ENCODE peak calls at places on chromosomes 2 and 18, in ten cellular contexts. I, K, P, B, W, R, V, Q, J and C are unnamed samples.

GRCh38 chr18:58993260-58993659 is 128.6 kb downstream of the ZNF532 start:
- DNase-seq in I (peak; percentile 69), K (no peak), P (no peak), B (no peak), W (no peak), R (no peak), V (no peak), Q (no peak), J (peak; percentile 33), C (no peak)

GRCh38 chr2:226766352-226767055 is 33.1 kb downstream of the IRS1 start:
- DNase-seq in I (peak; percentile 20), K (no peak), P (no peak), B (no peak), W (no peak), R (no peak), V (no peak), Q (no peak), J (no peak), C (no peak)

GRCh38 chr2:142291964-142292363 is 161.1 kb upstream of the LRP1B start:
- DNase-seq in I (peak; percentile 22), K (no peak), P (no peak), B (no peak), W (no peak), R (no peak), V (no peak), Q (no peak), J (no peak), C (no peak)

GRCh38 chr2:53127061-53127650 is 640.4 kb upstream of the CHAC2 start:
- DNase-seq in I (no peak), K (no peak), P (peak; percentile 53), B (no peak), W (no peak), R (no peak), V (no peak), Q (no peak), J (no peak), C (no peak)

GRCh38 chr2:99867690-99868089 is 274.7 kb downstream of the AFF3 start:
- DNase-seq in I (peak; percentile 78), K (no peak), P (no peak), B (no peak), W (no peak), R (no peak), V (no peak), Q (peak; percentile 56), J (no peak), C (no peak)

GRCh38 chr2:2294183-2294675 is 36.8 kb downstream of the MYT1L start:
- DNase-seq in I (no peak), K (no peak), P (no peak), B (no peak), W (no peak), R (no peak), V (no peak), Q (no peak), J (no peak), C (no peak)

GRCh38 chr2:102520009-102520408 is 47.0 kb downstream of the SLC9A4 start:
- DNase-seq in I (no peak), K (no peak), P (peak; percentile 49), B (peak; percentile 47), W (no peak), R (no peak), V (no peak), Q (no peak), J (no peak), C (peak; percentile 31)

GRCh38 chr2:205198130-205198505 is 484.2 kb upstream of the NRP2 start:
- DNase-seq in I (peak; percentile 41), K (no peak), P (no peak), B (no peak), W (no peak), R (peak; percentile 25), V (no peak), Q (no peak), J (peak; percentile 61), C (no peak)

GRCh38 chr2:74391209-74391579 is 11.1 kb upstream of the DCTN1 start:
- DNase-seq in I (no peak), K (no peak), P (no peak), B (no peak), W (no peak), R (no peak), V (no peak), Q (no peak), J (no peak), C (no peak)

GRCh38 chr2:122758967-122759366 is 1003.5 kb downstream of the TSN start:
- DNase-seq in I (no peak), K (no peak), P (no peak), B (no peak), W (no peak), R (no peak), V (no peak), Q (no peak), J (no peak), C (no peak)

GRCh38 chr2:35973132-35973736 is 382.3 kb upstream of the CRIM1 start:
- DNase-seq in I (peak; percentile 31), K (no peak), P (peak; percentile 64), B (no peak), W (no peak), R (no peak), V (no peak), Q (no peak), J (no peak), C (no peak)

GRCh38 chr2:180077295-180077906 is 70.3 kb upstream of the CWC22 start:
- DNase-seq in I (no peak), K (no peak), P (no peak), B (no peak), W (no peak), R (no peak), V (no peak), Q (no peak), J (no peak), C (no peak)

GRCh38 chr2:46548103-46548486 is 68.7 kb downstream of the TMEM247 start:
- DNase-seq in I (no peak), K (no peak), P (peak; percentile 65), B (no peak), W (no peak), R (peak; percentile 36), V (no peak), Q (peak; percentile 90), J (peak; percentile 59), C (peak; percentile 45)

GRCh38 chr18:2547477-2548087 is 23.7 kb downstream of the METTL4 start:
- DNase-seq in I (peak; percentile 14), K (no peak), P (no peak), B (no peak), W (no peak), R (no peak), V (no peak), Q (no peak), J (no peak), C (no peak)

GRCh38 chr2:165401285-165401852 is 68.1 kb upstream of the CSRNP3 start:
- DNase-seq in I (peak; percentile 55), K (no peak), P (no peak), B (no peak), W (no peak), R (no peak), V (no peak), Q (no peak), J (peak; percentile 11), C (no peak)

GRCh38 chr18:8830067-8831060 is 125.0 kb downstream of the MTCL1 start:
- DNase-seq in I (no peak), K (no peak), P (no peak), B (no peak), W (no peak), R (no peak), V (no peak), Q (no peak), J (no peak), C (no peak)

DNA sequence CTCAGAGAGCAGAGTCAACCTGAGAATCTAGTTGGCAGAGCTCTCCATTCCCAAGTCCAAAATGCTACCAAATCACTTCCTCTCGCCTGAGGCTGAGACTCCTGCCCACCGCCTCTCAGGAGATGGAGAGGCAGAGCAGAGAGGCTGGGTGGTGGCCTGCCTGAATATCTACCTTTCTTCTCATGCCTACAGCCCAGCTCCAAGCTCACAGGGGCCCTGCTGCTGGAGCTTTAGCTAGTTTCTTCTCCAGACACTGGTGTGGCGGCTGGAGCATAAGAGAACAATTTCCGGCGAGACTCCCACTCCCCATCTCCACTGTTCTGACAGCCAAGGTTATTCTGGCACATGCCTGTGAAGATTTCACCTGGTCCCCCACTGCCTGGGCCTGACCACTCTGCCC is 8.1 kb upstream of the CYP26B1 start:
- DNase-seq in I (no peak), K (no peak), P (no peak), B (peak; percentile 16), W (no peak), R (no peak), V (no peak), Q (no peak), J (no peak), C (peak; percentile 14)
- H3K27me3 ChIP-seq in I (peaks cover 3% of the 10 kb centered on the region), K (no peaks in the 10 kb centered on the region), P (no peaks in the 10 kb centered on the region), B (peaks cover 83% of the 10 kb centered on the region), W (no peaks in the 10 kb centered on the region), R (no peaks in the 10 kb centered on the region), V (no peaks in the 10 kb centered on the region), Q (peaks cover 78% of the 10 kb centered on the region), J (peaks cover 13% of the 10 kb centered on the region), C (no peaks in the 10 kb centered on the region)

DNA sequence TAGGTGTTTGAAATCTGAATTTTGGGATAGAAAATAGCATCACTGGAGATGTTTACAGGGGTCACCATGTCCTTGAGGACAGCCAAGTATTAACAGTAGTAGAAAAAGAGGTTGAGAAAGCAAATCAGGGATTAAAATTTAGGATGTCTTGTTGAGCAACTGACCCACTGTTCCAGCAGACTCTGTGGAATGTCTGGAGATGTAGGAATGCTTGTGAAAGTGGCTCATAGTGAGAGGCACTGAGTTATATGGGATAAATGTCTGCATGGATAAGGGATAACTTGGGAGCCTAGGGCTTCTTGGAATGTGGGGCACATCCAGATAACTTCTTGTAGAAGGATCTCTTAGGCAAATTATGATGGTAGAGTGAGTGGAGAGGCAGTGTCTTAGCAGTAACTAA is 495.0 kb downstream of the TMX3 start:
- DNase-seq in I (no peak), K (no peak), P (no peak), B (no peak), W (no peak), R (no peak), V (no peak), Q (no peak), J (no peak), C (no peak)
- TF ChIP-seq CTCF in I (no peak), K (no peak), P (no peak), B (no peak), W (no peak), R (no peak), V (no peak), Q (no peak), J (no peak), C (no peak)

GRCh38 chr2:24824966-24825882 is 32.0 kb downstream of the CENPO start:
- DNase-seq in I (no peak), K (no peak), P (peak; percentile 63), B (peak; percentile 24), W (no peak), R (no peak), V (no peak), Q (peak; percentile 41), J (no peak), C (no peak)
- H3K36me3 ChIP-seq in I (no peaks in the 10 kb centered on the region), K (no peaks in the 10 kb centered on the region), P (no peaks in the 10 kb centered on the region), B (peaks cover under 1% of the 10 kb centered on the region), W (no peaks in the 10 kb centered on the region), R (no peaks in the 10 kb centered on the region), V (peaks cover 53% of the 10 kb centered on the region), Q (peaks cover 13% of the 10 kb centered on the region), J (peaks cover 21% of the 10 kb centered on the region), C (peaks cover 8% of the 10 kb centered on the region)

DNA sequence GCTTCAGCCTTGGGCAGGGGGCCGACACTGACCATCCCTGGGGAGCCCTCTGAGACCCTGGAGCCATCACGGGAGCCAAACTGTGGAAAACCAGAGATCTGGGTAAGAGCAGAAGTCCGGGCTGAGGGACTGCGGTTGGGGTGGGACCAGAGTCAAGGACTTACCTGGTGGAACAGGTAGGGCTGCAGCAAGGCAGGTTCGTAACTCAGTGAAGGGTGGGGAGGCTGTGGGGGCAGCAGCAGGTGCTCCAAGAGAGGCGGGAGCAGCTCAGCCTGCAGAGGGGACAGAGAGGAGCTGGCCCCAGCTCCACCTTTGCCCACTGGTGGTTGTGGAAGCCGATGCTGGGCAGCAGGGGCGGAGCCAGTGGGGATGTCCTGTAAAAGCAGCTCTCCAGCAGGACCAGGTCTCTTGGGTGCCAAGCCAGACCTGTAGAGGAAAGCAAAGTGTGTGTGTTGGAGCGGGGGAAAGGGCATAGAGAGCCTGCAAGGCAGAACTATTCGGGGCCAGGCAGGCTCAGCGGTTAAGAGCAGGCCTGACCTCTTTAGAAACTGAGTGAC is 6.7 kb downstream of the PTPRN start:
- DNase-seq in I (no peak), K (no peak), P (no peak), B (no peak), W (no peak), R (no peak), V (no peak), Q (peak; percentile 68), J (no peak), C (no peak)
- H3K27me3 ChIP-seq in I (peaks cover 30% of the 10 kb centered on the region), K (no peaks in the 10 kb centered on the region), P (no peaks in the 10 kb centered on the region), B (peaks cover 73% of the 10 kb centered on the region), W (no peaks in the 10 kb centered on the region), R (no peaks in the 10 kb centered on the region), V (no peaks in the 10 kb centered on the region), Q (peaks cover 77% of the 10 kb centered on the region), J (peaks cover 49% of the 10 kb centered on the region), C (no peaks in the 10 kb centered on the region)